ENCODE peak calls at places on chromosome 7, in six cellular contexts. V is brain microvascular endothelial cell, H is PC-9, X is cardiac muscle cell, R is aorta, Z is body of pancreas. N is an unnamed sample.
A peak's percentile ranks its signal among the peaks of the same experiment; 100 is the strongest.

GRCh38 chr7:142881586-142882337 is 3.8 kb downstream of the TRPV6 start:
- DNase-seq in V (no peak), H (no peak), X (no peak), R (peak; percentile 51), Z (no peak), N (no peak)

GRCh38 chr7:77403957-77404356 is 12.2 kb downstream of the GSAP start:
- DNase-seq in V (no peak), H (no peak), X (no peak), R (no peak), Z (peak; percentile 35), N (no peak)

GRCh38 chr7:157875230-157876179 is 538.7 kb downstream of the DNAJB6 start:
- DNase-seq in V (peak; percentile 58), H (peak; percentile 18), X (peak; percentile 55), R (peak; percentile 75), Z (no peak), N (no peak)

GRCh38 chr7:55278321-55278720 is 86.8 kb upstream of the LANCL2 start:
- DNase-seq in V (no peak), H (no peak), X (no peak), R (no peak), Z (no peak), N (no peak)

GRCh38 chr7:132207211-132207610 is 369.1 kb downstream of the PLXNA4 start:
- DNase-seq in V (no peak), H (no peak), X (peak; percentile 93), R (no peak), Z (no peak), N (no peak)

GRCh38 chr7:1123721-1124120 is 35.8 kb downstream of the GPER1 start:
- DNase-seq in V (peak; percentile 64), H (no peak), X (peak; percentile 81), R (peak; percentile 97), Z (peak; percentile 63), N (no peak)

GRCh38 chr7:98283127-98283886 is 1.8 kb downstream of the BRI3 start:
- DNase-seq in V (peak; percentile 27), H (peak; percentile 46), X (no peak), R (no peak), Z (peak; percentile 47), N (no peak)

GRCh38 chr7:47292832-47293309 is 289.0 kb downstream of the TNS3 start:
- DNase-seq in V (peak; percentile 17), H (no peak), X (no peak), R (no peak), Z (no peak), N (no peak)

GRCh38 chr7:158818325-158819213 is 10.7 kb downstream of the ESYT2 start:
- DNase-seq in V (peak; percentile 99), H (peak; percentile 99), X (peak; percentile 17), R (peak; percentile 96), Z (peak; percentile 80), N (peak; percentile 78)

GRCh38 chr7:3206771-3207191 is 94.3 kb upstream of the SDK1 start:
- DNase-seq in V (no peak), H (no peak), X (no peak), R (peak; percentile 39), Z (no peak), N (no peak)

GRCh38 chr7:128021361-128021760 is 9.9 kb downstream of the LRRC4 start:
- DNase-seq in V (no peak), H (peak; percentile 81), X (no peak), R (no peak), Z (no peak), N (peak; percentile 95)

GRCh38 chr7:66964391-66964790 is 31.0 kb downstream of the SBDS start:
- DNase-seq in V (peak; percentile 82), H (no peak), X (no peak), R (no peak), Z (no peak), N (no peak)

GRCh38 chr7:38584443-38585210 is 46.5 kb downstream of the AMPH start:
- DNase-seq in V (peak; percentile 67), H (no peak), X (no peak), R (no peak), Z (peak; percentile 19), N (no peak)

GRCh38 chr7:40673285-40673684 is 538.5 kb downstream of the SUGCT start:
- DNase-seq in V (peak; percentile 53), H (no peak), X (no peak), R (no peak), Z (no peak), N (no peak)

GRCh38 chr7:70630647-70631457 is 501.1 kb upstream of the GALNT17 start:
- DNase-seq in V (no peak), H (no peak), X (no peak), R (peak; percentile 85), Z (no peak), N (no peak)

GRCh38 chr7:97001656-97002554 is 3.4 kb upstream of the DLX6 start:
- DNase-seq in V (no peak), H (no peak), X (no peak), R (no peak), Z (no peak), N (no peak)

GRCh38 chr7:151025924-151026671 is 1.8 kb upstream of the ATG9B start:
- DNase-seq in V (no peak), H (peak; percentile 73), X (no peak), R (no peak), Z (no peak), N (peak; percentile 69)

GRCh38 chr7:51209426-51209825 is 107.2 kb downstream of the COBL start:
- DNase-seq in V (no peak), H (no peak), X (no peak), R (no peak), Z (no peak), N (no peak)

GRCh38 chr7:74297516-74298233 is 8.5 kb downstream of the CLIP2 start:
- DNase-seq in V (no peak), H (no peak), X (no peak), R (no peak), Z (no peak), N (no peak)

GRCh38 chr7:140673063-140673769 is 471 bp downstream of the ADCK2 start:
- DNase-seq in V (no peak), H (peak; percentile 77), X (peak; percentile 68), R (peak; percentile 82), Z (peak; percentile 78), N (no peak)

GRCh38 chr7:104267701-104268368 is 60.0 kb upstream of the ORC5 start:
- DNase-seq in V (peak; percentile 6), H (no peak), X (no peak), R (no peak), Z (no peak), N (no peak)

GRCh38 chr7:146878901-146879300 is 762.3 kb downstream of the CNTNAP2 start:
- DNase-seq in V (no peak), H (no peak), X (no peak), R (no peak), Z (no peak), N (no peak)

GRCh38 chr7:92765725-92766124 is 70.6 kb downstream of the CDK6 start:
- DNase-seq in V (peak; percentile 85), H (peak; percentile 72), X (no peak), R (no peak), Z (no peak), N (no peak)

GRCh38 chr7:2154121-2154520 is 78.6 kb downstream of the MAD1L1 start:
- DNase-seq in V (no peak), H (no peak), X (no peak), R (peak; percentile 16), Z (no peak), N (no peak)
- H3K27ac ChIP-seq in V (no peak overlapping the region), H (no peak overlapping the region), X (no peak overlapping the region), R (no peak overlapping the region), Z (no peak overlapping the region), N (no peak overlapping the region)

DNA sequence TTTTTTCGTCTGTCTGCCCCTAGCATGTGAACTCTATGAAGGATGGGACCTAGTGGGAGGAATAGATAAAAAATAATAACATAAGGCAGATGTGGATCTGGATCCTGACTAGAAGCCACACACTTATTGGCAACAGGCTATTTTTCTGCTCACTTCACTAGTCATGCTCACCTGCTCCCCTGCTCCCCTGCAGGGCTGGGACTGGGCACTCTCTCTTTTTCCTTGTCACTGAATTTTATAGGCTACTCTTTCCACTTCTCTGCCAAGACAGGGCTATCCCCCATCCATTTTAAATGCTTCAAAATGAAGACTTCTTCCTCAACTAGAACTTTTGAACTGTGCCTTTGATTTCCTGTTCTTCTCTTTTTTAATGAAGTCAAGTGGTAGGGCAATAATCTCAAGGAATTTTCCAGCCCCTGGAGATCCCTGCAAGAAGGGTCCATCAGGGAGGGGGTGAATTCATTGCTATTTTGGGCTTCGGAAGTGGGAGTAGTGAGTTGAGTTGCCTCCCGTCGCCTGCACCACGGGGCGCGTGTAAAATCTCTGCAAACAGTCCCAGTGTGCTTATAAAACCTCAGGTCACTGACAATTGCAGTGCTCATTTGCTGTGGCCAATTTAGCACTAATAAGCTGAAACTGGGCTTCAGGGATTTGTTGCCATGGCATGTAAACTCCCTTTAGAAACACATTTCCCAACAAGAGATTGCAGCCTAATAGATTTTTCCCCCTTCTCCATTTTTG is 156.7 kb upstream of the NPVF start:
- DNase-seq in V (no peak), H (no peak), X (no peak), R (no peak), Z (no peak), N (no peak)
- H3K27ac ChIP-seq in V (no peak overlapping the region), H (no peak overlapping the region), X (no peak overlapping the region), R (no peak overlapping the region), Z (peak overlapping the region; percentile 51), N (no peak overlapping the region)

GRCh38 chr7:19375986-19376385 is 230.8 kb upstream of the FERD3L start:
- DNase-seq in V (no peak), H (no peak), X (no peak), R (no peak), Z (no peak), N (peak; percentile 14)
- H3K27ac ChIP-seq in V (peak overlapping the region; percentile 98), H (no peak overlapping the region), X (no peak overlapping the region), R (no peak overlapping the region), Z (no peak overlapping the region), N (no peak overlapping the region)

GRCh38 chr7:134995239-134996096 is 9.2 kb downstream of the AGBL3 start:
- DNase-seq in V (no peak), H (no peak), X (no peak), R (no peak), Z (no peak), N (no peak)

GRCh38 chr7:134992626-134993179 is 6.4 kb downstream of the AGBL3 start:
- DNase-seq in V (peak; percentile 84), H (no peak), X (no peak), R (no peak), Z (no peak), N (no peak)

GRCh38 chr7:134993877-134994456 is 7.7 kb downstream of the AGBL3 start:
- DNase-seq in V (no peak), H (no peak), X (no peak), R (no peak), Z (no peak), N (no peak)

GRCh38 chr7:134988161-134988560 is 1.9 kb downstream of the AGBL3 start:
- DNase-seq in V (no peak), H (no peak), X (no peak), R (no peak), Z (no peak), N (no peak)

DNA sequence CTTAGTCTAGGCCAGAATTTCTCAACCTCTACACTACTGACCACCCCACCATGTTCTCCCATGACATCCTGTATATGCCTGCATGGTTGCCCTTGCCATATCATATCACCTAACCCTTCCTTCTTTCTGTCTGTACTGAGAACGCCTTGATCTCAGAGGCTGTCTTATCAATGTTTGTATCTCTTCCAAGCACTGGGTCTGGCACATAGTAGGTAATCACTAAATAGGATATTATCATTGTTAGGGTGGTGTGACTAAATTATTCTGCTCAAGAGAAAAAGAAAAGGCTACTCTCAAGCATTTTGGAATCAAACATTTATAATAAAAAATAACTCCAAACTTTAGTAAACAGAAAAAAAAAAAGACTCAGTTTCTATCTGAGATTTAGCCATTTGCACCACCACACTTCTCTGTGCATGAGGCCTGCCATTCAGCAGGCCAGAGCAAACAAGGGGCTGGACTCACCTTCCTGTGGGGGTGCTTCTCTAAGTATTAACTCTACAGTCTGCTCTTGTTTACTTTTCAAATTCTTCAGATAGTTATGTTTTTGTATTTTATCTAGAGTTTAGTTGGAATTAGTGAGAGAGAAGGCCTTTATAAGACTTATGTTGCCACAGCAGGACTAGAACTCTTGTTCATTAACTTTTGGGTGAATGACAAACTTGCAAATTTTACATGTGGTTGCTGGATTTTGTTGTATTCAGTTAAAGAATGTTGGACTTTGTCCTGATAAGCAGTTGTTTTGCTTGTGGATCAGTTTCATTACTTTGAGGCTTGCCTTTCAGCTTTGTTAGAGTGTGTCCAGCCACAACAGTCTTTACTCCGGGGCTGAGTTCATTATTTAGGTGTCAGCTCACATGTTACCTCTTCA is 5.4 kb downstream of the AGBL3 start:
- DNase-seq in V (no peak), H (no peak), X (no peak), R (no peak), Z (peak; percentile 20), N (no peak)
- H3K27ac ChIP-seq in V (peak overlapping the region; percentile 68), H (no peak overlapping the region), X (no peak overlapping the region), R (peak overlapping the region; percentile 52), Z (peak overlapping the region; percentile 69), N (no peak overlapping the region)

N was measured in epithelial cell of prostate.